ENCODE peak calls at places on chromosomes 7 and 10, in ten cellular contexts. One of them, this sample, is unnamed.

GRCh38 chr10:45457487-45457886 is 83.5 kb downstream of the ALOX5 start:
- DNase-seq in kidney: no peak
- DNase-seq in H1: no peak
- DNase-seq in keratinocyte: no peak
- DNase-seq in neural progenitor cell: no peak
- DNase-seq in GM23248: no peak
- DNase-seq in NT2/D1: no peak
- DNase-seq in GM12878: no peak
- DNase-seq in endodermal cell: no peak
- DNase-seq in astrocyte: no peak
- DNase-seq in this sample: no peak

GRCh38 chr7:137985897-137986251 is 16.0 kb downstream of the CREB3L2 start:
- DNase-seq in kidney: no peak
- DNase-seq in H1: no peak
- DNase-seq in keratinocyte: no peak
- DNase-seq in neural progenitor cell: no peak
- DNase-seq in GM23248: no peak
- DNase-seq in NT2/D1: no peak
- DNase-seq in GM12878: no peak
- DNase-seq in endodermal cell: no peak
- DNase-seq in astrocyte: no peak
- DNase-seq in this sample: no peak

GRCh38 chr7:3916146-3916545 is 615.1 kb downstream of the SDK1 start:
- DNase-seq in kidney: no peak
- DNase-seq in H1: no peak
- DNase-seq in keratinocyte: no peak
- DNase-seq in neural progenitor cell: no peak
- DNase-seq in GM23248: no peak
- DNase-seq in NT2/D1: peak; percentile 15
- DNase-seq in GM12878: no peak
- DNase-seq in endodermal cell: no peak
- DNase-seq in astrocyte: peak; percentile 58
- DNase-seq in this sample: peak; percentile 23

GRCh38 chr10:125502276-125502675 is 180.7 kb downstream of the TEX36 start:
- DNase-seq in kidney: no peak
- DNase-seq in H1: no peak
- DNase-seq in keratinocyte: no peak
- DNase-seq in neural progenitor cell: no peak
- DNase-seq in GM23248: no peak
- DNase-seq in NT2/D1: no peak
- DNase-seq in GM12878: no peak
- DNase-seq in endodermal cell: no peak
- DNase-seq in astrocyte: no peak
- DNase-seq in this sample: no peak

GRCh38 chr10:127552446-127552845 is 3.3 kb downstream of the NPS start:
- DNase-seq in kidney: no peak
- DNase-seq in H1: no peak
- DNase-seq in keratinocyte: no peak
- DNase-seq in neural progenitor cell: no peak
- DNase-seq in GM23248: no peak
- DNase-seq in NT2/D1: no peak
- DNase-seq in GM12878: no peak
- DNase-seq in endodermal cell: no peak
- DNase-seq in astrocyte: no peak
- DNase-seq in this sample: no peak

GRCh38 chr10:113853577-113854018 is 284 bp downstream of the DCLRE1A start:
- DNase-seq in kidney: no peak
- DNase-seq in H1: no peak
- DNase-seq in keratinocyte: no peak
- DNase-seq in neural progenitor cell: no peak
- DNase-seq in GM23248: peak; percentile 44
- DNase-seq in NT2/D1: no peak
- DNase-seq in GM12878: no peak
- DNase-seq in endodermal cell: no peak
- DNase-seq in astrocyte: peak; percentile 4
- DNase-seq in this sample: no peak

GRCh38 chr7:49852619-49853462 is 79.4 kb downstream of the VWC2 start:
- DNase-seq in kidney: no peak
- DNase-seq in H1: peak; percentile 46
- DNase-seq in keratinocyte: peak; percentile 7
- DNase-seq in neural progenitor cell: peak; percentile 77
- DNase-seq in GM23248: peak; percentile 74
- DNase-seq in NT2/D1: peak; percentile 85
- DNase-seq in GM12878: no peak
- DNase-seq in endodermal cell: peak; percentile 89
- DNase-seq in astrocyte: peak; percentile 7
- DNase-seq in this sample: peak; percentile 50

GRCh38 chr10:113273151-113273876 is 279.5 kb upstream of the HABP2 start:
- DNase-seq in kidney: peak; percentile 88
- DNase-seq in H1: no peak
- DNase-seq in keratinocyte: no peak
- DNase-seq in neural progenitor cell: peak; percentile 47
- DNase-seq in GM23248: peak; percentile 52
- DNase-seq in NT2/D1: no peak
- DNase-seq in GM12878: no peak
- DNase-seq in endodermal cell: peak; percentile 65
- DNase-seq in astrocyte: peak; percentile 38
- DNase-seq in this sample: no peak

GRCh38 chr7:35257251-35258124 is 3.6 kb upstream of the TBX20 start:
- DNase-seq in kidney: no peak
- DNase-seq in H1: no peak
- DNase-seq in keratinocyte: no peak
- DNase-seq in neural progenitor cell: peak; percentile 71
- DNase-seq in GM23248: no peak
- DNase-seq in NT2/D1: no peak
- DNase-seq in GM12878: no peak
- DNase-seq in endodermal cell: peak; percentile 79
- DNase-seq in astrocyte: no peak
- DNase-seq in this sample: no peak

GRCh38 chr10:43078986-43079273 is 2.1 kb downstream of the RET start:
- DNase-seq in kidney: no peak
- DNase-seq in H1: peak; percentile 33
- DNase-seq in keratinocyte: no peak
- DNase-seq in neural progenitor cell: peak; percentile 79
- DNase-seq in GM23248: peak; percentile 35
- DNase-seq in NT2/D1: no peak
- DNase-seq in GM12878: no peak
- DNase-seq in endodermal cell: peak; percentile 90
- DNase-seq in astrocyte: no peak
- DNase-seq in this sample: peak; percentile 43

GRCh38 chr7:2148189-2148588 is 84.6 kb downstream of the MAD1L1 start:
- DNase-seq in kidney: no peak
- DNase-seq in H1: no peak
- DNase-seq in keratinocyte: no peak
- DNase-seq in neural progenitor cell: peak; percentile 24
- DNase-seq in GM23248: no peak
- DNase-seq in NT2/D1: no peak
- DNase-seq in GM12878: no peak
- DNase-seq in endodermal cell: no peak
- DNase-seq in astrocyte: no peak
- DNase-seq in this sample: no peak

GRCh38 chr7:95668504-95669018 is 72.2 kb upstream of the PDK4 start:
- DNase-seq in kidney: no peak
- DNase-seq in H1: no peak
- DNase-seq in keratinocyte: no peak
- DNase-seq in neural progenitor cell: no peak
- DNase-seq in GM23248: no peak
- DNase-seq in NT2/D1: no peak
- DNase-seq in GM12878: no peak
- DNase-seq in endodermal cell: no peak
- DNase-seq in astrocyte: no peak
- DNase-seq in this sample: no peak

GRCh38 chr7:35286422-35286821 is 32.5 kb upstream of the TBX20 start:
- DNase-seq in kidney: no peak
- DNase-seq in H1: no peak
- DNase-seq in keratinocyte: no peak
- DNase-seq in neural progenitor cell: no peak
- DNase-seq in GM23248: no peak
- DNase-seq in NT2/D1: no peak
- DNase-seq in GM12878: no peak
- DNase-seq in endodermal cell: no peak
- DNase-seq in astrocyte: peak; percentile 2
- DNase-seq in this sample: no peak

GRCh38 chr10:56547163-56547562 is 186.1 kb upstream of the ZWINT start:
- DNase-seq in kidney: no peak
- DNase-seq in H1: no peak
- DNase-seq in keratinocyte: no peak
- DNase-seq in neural progenitor cell: no peak
- DNase-seq in GM23248: no peak
- DNase-seq in NT2/D1: no peak
- DNase-seq in GM12878: no peak
- DNase-seq in endodermal cell: no peak
- DNase-seq in astrocyte: no peak
- DNase-seq in this sample: no peak

GRCh38 chr10:98135222-98135899 is 904 bp downstream of the R3HCC1L start:
- DNase-seq in kidney: peak; percentile 42
- DNase-seq in H1: no peak
- DNase-seq in keratinocyte: no peak
- DNase-seq in neural progenitor cell: no peak
- DNase-seq in GM23248: no peak
- DNase-seq in NT2/D1: no peak
- DNase-seq in GM12878: no peak
- DNase-seq in endodermal cell: no peak
- DNase-seq in astrocyte: peak; percentile 2
- DNase-seq in this sample: no peak

GRCh38 chr7:128867842-128868623 is 5.4 kb downstream of the ATP6V1F start:
- DNase-seq in kidney: no peak
- DNase-seq in H1: no peak
- DNase-seq in keratinocyte: peak; percentile 72
- DNase-seq in neural progenitor cell: no peak
- DNase-seq in GM23248: no peak
- DNase-seq in NT2/D1: no peak
- DNase-seq in GM12878: no peak
- DNase-seq in endodermal cell: peak; percentile 72
- DNase-seq in astrocyte: peak; percentile 22
- DNase-seq in this sample: no peak

GRCh38 chr7:128867241-128867640 is 4.6 kb downstream of the ATP6V1F start:
- DNase-seq in kidney: no peak
- DNase-seq in H1: no peak
- DNase-seq in keratinocyte: no peak
- DNase-seq in neural progenitor cell: no peak
- DNase-seq in GM23248: no peak
- DNase-seq in NT2/D1: no peak
- DNase-seq in GM12878: no peak
- DNase-seq in endodermal cell: no peak
- DNase-seq in astrocyte: no peak
- DNase-seq in this sample: no peak

GRCh38 chr7:128869944-128870285 is 7.3 kb downstream of the ATP6V1F start:
- DNase-seq in kidney: no peak
- DNase-seq in H1: no peak
- DNase-seq in keratinocyte: no peak
- DNase-seq in neural progenitor cell: peak; percentile 68
- DNase-seq in GM23248: peak; percentile 18
- DNase-seq in NT2/D1: no peak
- DNase-seq in GM12878: no peak
- DNase-seq in endodermal cell: peak; percentile 79
- DNase-seq in astrocyte: no peak
- DNase-seq in this sample: no peak

GRCh38 chr7:128869138-128869943 is 6.7 kb downstream of the ATP6V1F start:
- DNase-seq in kidney: peak; percentile 85
- DNase-seq in H1: no peak
- DNase-seq in keratinocyte: no peak
- DNase-seq in neural progenitor cell: peak; percentile 88
- DNase-seq in GM23248: peak; percentile 72
- DNase-seq in NT2/D1: no peak
- DNase-seq in GM12878: no peak
- DNase-seq in endodermal cell: peak; percentile 88
- DNase-seq in astrocyte: peak; percentile 19
- DNase-seq in this sample: peak; percentile 70

DNA sequence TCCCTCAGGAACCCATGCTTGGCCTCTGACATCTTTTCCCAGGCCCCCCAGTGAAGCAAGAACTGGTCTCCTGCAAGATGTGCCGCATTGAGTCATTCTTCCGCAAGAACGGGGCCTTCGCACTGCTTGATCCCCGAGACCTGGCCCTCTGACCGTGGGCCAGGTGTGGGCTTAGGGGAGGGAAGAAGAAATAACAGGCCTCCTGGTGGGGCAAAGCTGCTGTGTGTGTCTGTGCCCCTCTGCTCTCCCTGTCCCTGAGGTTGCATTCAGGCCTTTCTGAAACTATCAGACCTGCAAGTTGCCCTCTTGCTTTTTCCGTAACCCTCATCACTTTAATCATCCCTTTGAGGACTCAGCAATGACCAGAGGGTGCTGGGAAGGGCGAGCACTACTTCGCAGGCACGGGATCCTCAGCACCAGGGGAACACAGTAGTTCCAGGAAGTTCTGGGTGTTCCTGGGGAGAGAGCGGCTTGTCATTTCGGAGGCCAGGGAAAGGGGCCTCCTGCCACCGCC is 6.0 kb downstream of the ATP6V1F start:
- DNase-seq in kidney: no peak
- DNase-seq in H1: no peak
- DNase-seq in keratinocyte: no peak
- DNase-seq in neural progenitor cell: no peak
- DNase-seq in GM23248: peak; percentile 17
- DNase-seq in NT2/D1: no peak
- DNase-seq in GM12878: no peak
- DNase-seq in endodermal cell: peak; percentile 54
- DNase-seq in astrocyte: no peak
- DNase-seq in this sample: no peak
- H3K4me3 ChIP-seq in kidney: peak overlapping the region; percentile 49
- H3K4me3 ChIP-seq in H1: peak overlapping the region; percentile 51
- H3K4me3 ChIP-seq in keratinocyte: peak overlapping the region; percentile 42
- H3K4me3 ChIP-seq in neural progenitor cell: peak overlapping the region; percentile 82
- H3K4me3 ChIP-seq in GM23248: peak overlapping the region; percentile 64
- H3K4me3 ChIP-seq in NT2/D1: peak overlapping the region; percentile 45
- H3K4me3 ChIP-seq in GM12878: peak overlapping the region; percentile 64
- H3K4me3 ChIP-seq in endodermal cell: peak overlapping the region; percentile 80
- H3K4me3 ChIP-seq in astrocyte: no peak overlapping the region
- H3K4me3 ChIP-seq in this sample: peak overlapping the region; percentile 70

GRCh38 chr7:73424486-73424885 is 9.1 kb upstream of the FZD9 start:
- DNase-seq in kidney: no peak
- DNase-seq in H1: no peak
- DNase-seq in keratinocyte: no peak
- DNase-seq in neural progenitor cell: no peak
- DNase-seq in GM23248: no peak
- DNase-seq in NT2/D1: no peak
- DNase-seq in GM12878: no peak
- DNase-seq in endodermal cell: no peak
- DNase-seq in astrocyte: no peak
- DNase-seq in this sample: no peak
- H3K9ac ChIP-seq in kidney: no peak overlapping the region
- H3K9ac ChIP-seq in H1: no peak overlapping the region
- H3K9ac ChIP-seq in keratinocyte: no peak overlapping the region
- H3K9ac ChIP-seq in neural progenitor cell: no peak overlapping the region
- H3K9ac ChIP-seq in GM23248: peak overlapping the region; percentile 66
- H3K9ac ChIP-seq in NT2/D1: no peak overlapping the region
- H3K9ac ChIP-seq in GM12878: no peak overlapping the region
- H3K9ac ChIP-seq in endodermal cell: no peak overlapping the region
- H3K9ac ChIP-seq in astrocyte: no peak overlapping the region
- H3K9ac ChIP-seq in this sample: peak overlapping the region; percentile 63

GRCh38 chr10:103691723-103692380 is 163.5 kb downstream of the SH3PXD2A start:
- DNase-seq in kidney: no peak
- DNase-seq in H1: no peak
- DNase-seq in keratinocyte: no peak
- DNase-seq in neural progenitor cell: peak; percentile 60
- DNase-seq in GM23248: peak; percentile 40
- DNase-seq in NT2/D1: no peak
- DNase-seq in GM12878: no peak
- DNase-seq in endodermal cell: peak; percentile 72
- DNase-seq in astrocyte: no peak
- DNase-seq in this sample: no peak
- H3K4me3 ChIP-seq in kidney: no peak overlapping the region
- H3K4me3 ChIP-seq in H1: no peak overlapping the region
- H3K4me3 ChIP-seq in keratinocyte: no peak overlapping the region
- H3K4me3 ChIP-seq in neural progenitor cell: peak overlapping the region; percentile 65
- H3K4me3 ChIP-seq in GM23248: no peak overlapping the region
- H3K4me3 ChIP-seq in NT2/D1: peak overlapping the region; percentile 4
- H3K4me3 ChIP-seq in GM12878: peak overlapping the region; percentile 99
- H3K4me3 ChIP-seq in endodermal cell: no peak overlapping the region
- H3K4me3 ChIP-seq in astrocyte: no peak overlapping the region
- H3K4me3 ChIP-seq in this sample: no peak overlapping the region

GRCh38 chr7:133888061-133888930 is 238.8 kb upstream of the LRGUK start:
- DNase-seq in kidney: no peak
- DNase-seq in H1: no peak
- DNase-seq in keratinocyte: no peak
- DNase-seq in neural progenitor cell: no peak
- DNase-seq in GM23248: no peak
- DNase-seq in NT2/D1: no peak
- DNase-seq in GM12878: no peak
- DNase-seq in endodermal cell: no peak
- DNase-seq in astrocyte: no peak
- DNase-seq in this sample: no peak
- H3K9ac ChIP-seq in kidney: no peak overlapping the region
- H3K9ac ChIP-seq in H1: no peak overlapping the region
- H3K9ac ChIP-seq in keratinocyte: no peak overlapping the region
- H3K9ac ChIP-seq in neural progenitor cell: no peak overlapping the region
- H3K9ac ChIP-seq in GM23248: no peak overlapping the region
- H3K9ac ChIP-seq in NT2/D1: no peak overlapping the region
- H3K9ac ChIP-seq in GM12878: no peak overlapping the region
- H3K9ac ChIP-seq in endodermal cell: no peak overlapping the region
- H3K9ac ChIP-seq in astrocyte: no peak overlapping the region
- H3K9ac ChIP-seq in this sample: no peak overlapping the region